ENCODE peak calls at places on chromosomes 6 and 20, in eight cellular contexts. One of them, this sample, is unnamed.

GRCh38 chr6:101011165-101011564 is 130.0 kb upstream of the ASCC3 start:
- DNase-seq in AG04449: no peak
- DNase-seq in nephron progenitor cell: no peak
- DNase-seq in AG10803: no peak
- DNase-seq in fibroblast of the aortic adventitia: no peak
- DNase-seq in B cell: peak
- DNase-seq in activated CD8-positive, alpha-beta T cell treated with anti-CD3 and anti-CD28 coated beads for 36 hours: peak
- DNase-seq in suprapubic skin: no peak
- DNase-seq in this sample: no peak

GRCh38 chr6:37209461-37210205 is 39.7 kb downstream of the PIM1 start:
- DNase-seq in AG04449: no peak
- DNase-seq in nephron progenitor cell: no peak
- DNase-seq in AG10803: no peak
- DNase-seq in fibroblast of the aortic adventitia: no peak
- DNase-seq in B cell: no peak
- DNase-seq in activated CD8-positive, alpha-beta T cell treated with anti-CD3 and anti-CD28 coated beads for 36 hours: peak
- DNase-seq in suprapubic skin: no peak
- DNase-seq in this sample: no peak

GRCh38 chr6:3408665-3409064 is 48.2 kb downstream of the SLC22A23 start:
- DNase-seq in AG04449: no peak
- DNase-seq in nephron progenitor cell: no peak
- DNase-seq in AG10803: no peak
- DNase-seq in fibroblast of the aortic adventitia: no peak
- DNase-seq in B cell: no peak
- DNase-seq in activated CD8-positive, alpha-beta T cell treated with anti-CD3 and anti-CD28 coated beads for 36 hours: no peak
- DNase-seq in suprapubic skin: no peak
- DNase-seq in this sample: no peak

GRCh38 chr6:24440897-24441598 is 38.3 kb downstream of the MRS2 start:
- DNase-seq in AG04449: no peak
- DNase-seq in nephron progenitor cell: no peak
- DNase-seq in AG10803: no peak
- DNase-seq in fibroblast of the aortic adventitia: no peak
- DNase-seq in B cell: no peak
- DNase-seq in activated CD8-positive, alpha-beta T cell treated with anti-CD3 and anti-CD28 coated beads for 36 hours: no peak
- DNase-seq in suprapubic skin: no peak
- DNase-seq in this sample: no peak

GRCh38 chr6:165774903-165775608 is 112.0 kb upstream of the PDE10A start:
- DNase-seq in AG04449: no peak
- DNase-seq in nephron progenitor cell: peak
- DNase-seq in AG10803: peak
- DNase-seq in fibroblast of the aortic adventitia: peak
- DNase-seq in B cell: no peak
- DNase-seq in activated CD8-positive, alpha-beta T cell treated with anti-CD3 and anti-CD28 coated beads for 36 hours: peak
- DNase-seq in suprapubic skin: no peak
- DNase-seq in this sample: no peak

GRCh38 chr6:139981066-139981624 is 606.7 kb upstream of the CITED2 start:
- DNase-seq in AG04449: no peak
- DNase-seq in nephron progenitor cell: no peak
- DNase-seq in AG10803: no peak
- DNase-seq in fibroblast of the aortic adventitia: no peak
- DNase-seq in B cell: no peak
- DNase-seq in activated CD8-positive, alpha-beta T cell treated with anti-CD3 and anti-CD28 coated beads for 36 hours: no peak
- DNase-seq in suprapubic skin: no peak
- DNase-seq in this sample: no peak

GRCh38 chr20:11849270-11849920 is 68.3 kb upstream of the BTBD3 start:
- DNase-seq in AG04449: no peak
- DNase-seq in nephron progenitor cell: no peak
- DNase-seq in AG10803: peak
- DNase-seq in fibroblast of the aortic adventitia: peak
- DNase-seq in B cell: no peak
- DNase-seq in activated CD8-positive, alpha-beta T cell treated with anti-CD3 and anti-CD28 coated beads for 36 hours: no peak
- DNase-seq in suprapubic skin: no peak
- DNase-seq in this sample: no peak

GRCh38 chr6:44430322-44430721 is 42.8 kb downstream of the CDC5L start:
- DNase-seq in AG04449: no peak
- DNase-seq in nephron progenitor cell: no peak
- DNase-seq in AG10803: peak
- DNase-seq in fibroblast of the aortic adventitia: peak
- DNase-seq in B cell: no peak
- DNase-seq in activated CD8-positive, alpha-beta T cell treated with anti-CD3 and anti-CD28 coated beads for 36 hours: no peak
- DNase-seq in suprapubic skin: no peak
- DNase-seq in this sample: no peak

GRCh38 chr20:54234991-54235390 is 27.1 kb downstream of the PFDN4 start:
- DNase-seq in AG04449: no peak
- DNase-seq in nephron progenitor cell: no peak
- DNase-seq in AG10803: no peak
- DNase-seq in fibroblast of the aortic adventitia: peak
- DNase-seq in B cell: no peak
- DNase-seq in activated CD8-positive, alpha-beta T cell treated with anti-CD3 and anti-CD28 coated beads for 36 hours: no peak
- DNase-seq in suprapubic skin: no peak
- DNase-seq in this sample: no peak

GRCh38 chr20:34543457-34544056 is 15.0 kb upstream of the MAP1LC3A start:
- DNase-seq in AG04449: no peak
- DNase-seq in nephron progenitor cell: no peak
- DNase-seq in AG10803: no peak
- DNase-seq in fibroblast of the aortic adventitia: no peak
- DNase-seq in B cell: no peak
- DNase-seq in activated CD8-positive, alpha-beta T cell treated with anti-CD3 and anti-CD28 coated beads for 36 hours: no peak
- DNase-seq in suprapubic skin: no peak
- DNase-seq in this sample: no peak

GRCh38 chr6:107021786-107022185 is 6.2 kb upstream of the MTRES1 start:
- DNase-seq in AG04449: no peak
- DNase-seq in nephron progenitor cell: no peak
- DNase-seq in AG10803: no peak
- DNase-seq in fibroblast of the aortic adventitia: no peak
- DNase-seq in B cell: no peak
- DNase-seq in activated CD8-positive, alpha-beta T cell treated with anti-CD3 and anti-CD28 coated beads for 36 hours: no peak
- DNase-seq in suprapubic skin: no peak
- DNase-seq in this sample: no peak

GRCh38 chr6:143100429-143100828 is 39.7 kb downstream of the AIG1 start:
- DNase-seq in AG04449: no peak
- DNase-seq in nephron progenitor cell: no peak
- DNase-seq in AG10803: no peak
- DNase-seq in fibroblast of the aortic adventitia: no peak
- DNase-seq in B cell: no peak
- DNase-seq in activated CD8-positive, alpha-beta T cell treated with anti-CD3 and anti-CD28 coated beads for 36 hours: no peak
- DNase-seq in suprapubic skin: no peak
- DNase-seq in this sample: no peak

GRCh38 chr6:100880149-100880900 is 804 bp downstream of the ASCC3 start:
- DNase-seq in AG04449: no peak
- DNase-seq in nephron progenitor cell: no peak
- DNase-seq in AG10803: peak
- DNase-seq in fibroblast of the aortic adventitia: peak
- DNase-seq in B cell: no peak
- DNase-seq in activated CD8-positive, alpha-beta T cell treated with anti-CD3 and anti-CD28 coated beads for 36 hours: peak
- DNase-seq in suprapubic skin: no peak
- DNase-seq in this sample: no peak

GRCh38 chr6:3412779-3413500 is 43.9 kb downstream of the SLC22A23 start:
- DNase-seq in AG04449: no peak
- DNase-seq in nephron progenitor cell: no peak
- DNase-seq in AG10803: no peak
- DNase-seq in fibroblast of the aortic adventitia: no peak
- DNase-seq in B cell: no peak
- DNase-seq in activated CD8-positive, alpha-beta T cell treated with anti-CD3 and anti-CD28 coated beads for 36 hours: no peak
- DNase-seq in suprapubic skin: no peak
- DNase-seq in this sample: no peak

GRCh38 chr6:116543149-116543548 is 2.3 kb downstream of the TRAPPC3L start:
- DNase-seq in AG04449: no peak
- DNase-seq in nephron progenitor cell: no peak
- DNase-seq in AG10803: no peak
- DNase-seq in fibroblast of the aortic adventitia: no peak
- DNase-seq in B cell: no peak
- DNase-seq in activated CD8-positive, alpha-beta T cell treated with anti-CD3 and anti-CD28 coated beads for 36 hours: no peak
- DNase-seq in suprapubic skin: no peak
- DNase-seq in this sample: no peak

GRCh38 chr20:46132705-46133120 is 14.6 kb downstream of the CD40 start:
- DNase-seq in AG04449: no peak
- DNase-seq in nephron progenitor cell: peak
- DNase-seq in AG10803: peak
- DNase-seq in fibroblast of the aortic adventitia: peak
- DNase-seq in B cell: peak
- DNase-seq in activated CD8-positive, alpha-beta T cell treated with anti-CD3 and anti-CD28 coated beads for 36 hours: peak
- DNase-seq in suprapubic skin: peak
- DNase-seq in this sample: peak

GRCh38 chr6:83442752-83443151 is 11.9 kb upstream of the ME1 start:
- DNase-seq in AG04449: no peak
- DNase-seq in nephron progenitor cell: no peak
- DNase-seq in AG10803: peak
- DNase-seq in fibroblast of the aortic adventitia: peak
- DNase-seq in B cell: no peak
- DNase-seq in activated CD8-positive, alpha-beta T cell treated with anti-CD3 and anti-CD28 coated beads for 36 hours: no peak
- DNase-seq in suprapubic skin: no peak
- DNase-seq in this sample: no peak

GRCh38 chr6:130473886-130474285 is 108.1 kb downstream of the TMEM200A start:
- DNase-seq in AG04449: no peak
- DNase-seq in nephron progenitor cell: no peak
- DNase-seq in AG10803: peak
- DNase-seq in fibroblast of the aortic adventitia: peak
- DNase-seq in B cell: no peak
- DNase-seq in activated CD8-positive, alpha-beta T cell treated with anti-CD3 and anti-CD28 coated beads for 36 hours: peak
- DNase-seq in suprapubic skin: no peak
- DNase-seq in this sample: no peak

DNA sequence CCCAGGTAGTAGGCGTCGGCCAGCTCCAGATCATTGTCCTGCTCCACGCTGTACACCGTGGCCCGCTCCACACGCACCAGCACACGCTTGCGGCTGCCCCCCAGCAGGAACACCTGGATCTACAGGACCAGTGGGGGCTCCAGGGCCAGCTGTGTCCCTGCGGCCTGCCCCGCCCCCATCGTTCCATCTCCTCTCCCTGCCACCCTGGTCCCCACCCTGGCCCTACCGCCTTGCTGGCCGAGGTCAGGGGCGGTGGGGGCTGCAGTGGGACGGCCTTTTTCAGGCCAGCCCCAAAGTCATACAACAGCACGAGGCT is 9.8 kb downstream of the ADRM1 start:
- DNase-seq in AG04449: no peak
- DNase-seq in nephron progenitor cell: no peak
- DNase-seq in AG10803: no peak
- DNase-seq in fibroblast of the aortic adventitia: no peak
- DNase-seq in B cell: no peak
- DNase-seq in activated CD8-positive, alpha-beta T cell treated with anti-CD3 and anti-CD28 coated beads for 36 hours: no peak
- DNase-seq in suprapubic skin: no peak
- DNase-seq in this sample: no peak
- TF ChIP-seq CTCF in AG04449: no peak
- TF ChIP-seq CTCF in nephron progenitor cell: no peak
- TF ChIP-seq CTCF in AG10803: no peak
- TF ChIP-seq CTCF in fibroblast of the aortic adventitia: no peak
- TF ChIP-seq CTCF in B cell: no peak
- TF ChIP-seq CTCF in activated CD8-positive, alpha-beta T cell treated with anti-CD3 and anti-CD28 coated beads for 36 hours: no peak
- TF ChIP-seq CTCF in suprapubic skin: no peak
- TF ChIP-seq CTCF in this sample: no peak

DNA sequence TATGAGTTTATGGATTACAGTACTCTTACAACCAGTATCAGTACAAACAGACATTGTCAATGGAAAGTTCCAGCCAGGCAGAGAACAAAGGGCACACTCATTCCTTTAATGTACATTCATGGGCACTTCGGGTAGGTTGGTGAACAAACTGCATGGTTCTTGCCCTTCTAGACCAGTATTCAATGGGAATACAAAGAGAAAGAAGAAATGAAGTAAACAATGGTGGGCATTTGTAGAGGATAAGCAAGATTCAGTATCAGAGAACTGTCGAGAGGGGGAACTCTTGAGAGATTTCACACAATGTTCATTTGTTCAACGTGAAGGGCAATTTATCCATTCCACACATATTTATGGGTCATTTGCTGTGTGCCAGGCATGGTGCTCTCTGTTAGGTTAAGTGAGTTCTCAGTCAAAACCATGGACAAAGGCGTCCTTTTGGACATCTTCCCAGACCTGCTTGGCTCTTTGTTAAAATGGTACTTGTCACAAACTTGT is 714.8 kb downstream of the DHX35 start:
- DNase-seq in AG04449: no peak
- DNase-seq in nephron progenitor cell: no peak
- DNase-seq in AG10803: peak
- DNase-seq in fibroblast of the aortic adventitia: no peak
- DNase-seq in B cell: no peak
- DNase-seq in activated CD8-positive, alpha-beta T cell treated with anti-CD3 and anti-CD28 coated beads for 36 hours: no peak
- DNase-seq in suprapubic skin: no peak
- DNase-seq in this sample: peak
- TF ChIP-seq CTCF in AG04449: peak
- TF ChIP-seq CTCF in nephron progenitor cell: peak
- TF ChIP-seq CTCF in AG10803: peak
- TF ChIP-seq CTCF in fibroblast of the aortic adventitia: no peak
- TF ChIP-seq CTCF in B cell: no peak
- TF ChIP-seq CTCF in activated CD8-positive, alpha-beta T cell treated with anti-CD3 and anti-CD28 coated beads for 36 hours: no peak
- TF ChIP-seq CTCF in suprapubic skin: no peak
- TF ChIP-seq CTCF in this sample: no peak

GRCh38 chr6:137025786-137026730 is 18.7 kb downstream of the IL20RA start:
- DNase-seq in AG04449: no peak
- DNase-seq in nephron progenitor cell: no peak
- DNase-seq in AG10803: no peak
- DNase-seq in fibroblast of the aortic adventitia: no peak
- DNase-seq in B cell: no peak
- DNase-seq in activated CD8-positive, alpha-beta T cell treated with anti-CD3 and anti-CD28 coated beads for 36 hours: peak
- DNase-seq in suprapubic skin: no peak
- DNase-seq in this sample: no peak
- TF ChIP-seq CTCF in AG04449: no peak
- TF ChIP-seq CTCF in nephron progenitor cell: no peak
- TF ChIP-seq CTCF in AG10803: no peak
- TF ChIP-seq CTCF in fibroblast of the aortic adventitia: no peak
- TF ChIP-seq CTCF in B cell: no peak
- TF ChIP-seq CTCF in activated CD8-positive, alpha-beta T cell treated with anti-CD3 and anti-CD28 coated beads for 36 hours: no peak
- TF ChIP-seq CTCF in suprapubic skin: no peak
- TF ChIP-seq CTCF in this sample: no peak

GRCh38 chr6:156686940-156687874 is 90.0 kb upstream of the ARID1B start:
- DNase-seq in AG04449: no peak
- DNase-seq in nephron progenitor cell: peak
- DNase-seq in AG10803: peak
- DNase-seq in fibroblast of the aortic adventitia: peak
- DNase-seq in B cell: peak
- DNase-seq in activated CD8-positive, alpha-beta T cell treated with anti-CD3 and anti-CD28 coated beads for 36 hours: peak
- DNase-seq in suprapubic skin: peak
- DNase-seq in this sample: peak
- TF ChIP-seq CTCF in AG04449: no peak
- TF ChIP-seq CTCF in nephron progenitor cell: no peak
- TF ChIP-seq CTCF in AG10803: no peak
- TF ChIP-seq CTCF in fibroblast of the aortic adventitia: no peak
- TF ChIP-seq CTCF in B cell: no peak
- TF ChIP-seq CTCF in activated CD8-positive, alpha-beta T cell treated with anti-CD3 and anti-CD28 coated beads for 36 hours: no peak
- TF ChIP-seq CTCF in suprapubic skin: no peak
- TF ChIP-seq CTCF in this sample: no peak

This sample was measured in GM20000.